ENCODE peak calls at places on chromosome 22, in seven cellular contexts. I is CD4-positive, alpha-beta T cell; R is T-helper 1 cell; O is stimulated activated CD8-positive, alpha-beta memory T cell treated with anti-CD3 and anti-CD28 coated beads, Interleukin-12 subunit alpha, Interleukin-12 subunit beta, amount 100 ng/mL, for 1 hour; A is stimulated activated effector memory CD8-positive, alpha-beta T cell treated with anti-CD3 and anti-CD28 coated beads, Interleukin-12 subunit alpha, Interleukin-12 subunit beta, amount 100 ng/mL, for 72 hours; B is neural crest cell; H is kidney. E is an unnamed sample.

GRCh38 chr22:45273452-45274075 is 11.2 kb upstream of the UPK3A start:
- DNase-seq in I (no peak), R (no peak), O (no peak), A (no peak), B (no peak), H (no peak), E (peak)

GRCh38 chr22:49453816-49454215 is 373.9 kb downstream of the BRD1 start:
- DNase-seq in I (no peak), R (no peak), O (no peak), A (no peak), B (no peak), H (no peak), E (no peak)

GRCh38 chr22:49026476-49027121 is 801.1 kb downstream of the BRD1 start:
- DNase-seq in I (no peak), R (no peak), O (no peak), A (no peak), B (no peak), H (peak), E (no peak)

GRCh38 chr22:24186892-24187670 is 5.8 kb downstream of the SUSD2 start:
- DNase-seq in I (no peak), R (no peak), O (no peak), A (no peak), B (no peak), H (peak), E (no peak)

GRCh38 chr22:37827056-37827455 is 3.9 kb downstream of the GALR3 start:
- DNase-seq in I (no peak), R (no peak), O (no peak), A (no peak), B (no peak), H (no peak), E (no peak)

GRCh38 chr22:19918332-19919106 is 23.1 kb upstream of the COMT start:
- DNase-seq in I (no peak), R (no peak), O (no peak), A (no peak), B (no peak), H (no peak), E (no peak)

GRCh38 chr22:38418589-38418988 is 36.4 kb downstream of the KCNJ4 start:
- DNase-seq in I (no peak), R (no peak), O (no peak), A (no peak), B (no peak), H (peak), E (no peak)

GRCh38 chr22:31085493-31085824 is 4.3 kb downstream of the SMTN start:
- DNase-seq in I (no peak), R (no peak), O (no peak), A (no peak), B (peak), H (no peak), E (no peak)

GRCh38 chr22:41565403-41566054 is 4.7 kb downstream of the CSDC2 start:
- DNase-seq in I (no peak), R (no peak), O (no peak), A (no peak), B (no peak), H (no peak), E (no peak)

GRCh38 chr22:26837784-26838520 is 180.6 kb downstream of the MIAT start:
- DNase-seq in I (no peak), R (no peak), O (no peak), A (no peak), B (no peak), H (no peak), E (no peak)

GRCh38 chr22:22925795-22926358 is 38.3 kb downstream of the IGLL5 start:
- DNase-seq in I (no peak), R (no peak), O (no peak), A (no peak), B (no peak), H (peak), E (no peak)

GRCh38 chr22:49541451-49542230 is 286.0 kb downstream of the BRD1 start:
- DNase-seq in I (no peak), R (no peak), O (no peak), A (no peak), B (no peak), H (peak), E (no peak)

GRCh38 chr22:47384977-47385376 is 622.5 kb downstream of the TBC1D22A start:
- DNase-seq in I (no peak), R (no peak), O (no peak), A (no peak), B (no peak), H (no peak), E (no peak)

GRCh38 chr22:31088233-31088986 is 7.3 kb downstream of the SMTN start:
- DNase-seq in I (no peak), R (no peak), O (no peak), A (peak), B (no peak), H (no peak), E (no peak)

GRCh38 chr22:29994027-29994715 is 86.1 kb upstream of the HORMAD2 start:
- DNase-seq in I (no peak), R (no peak), O (no peak), A (no peak), B (no peak), H (no peak), E (peak)

E was measured in HuH-7.